ENCODE peak calls at places on chromosomes 11 and 22, in nine cellular contexts. J is Caco-2; W is CD8-positive, alpha-beta T cell; E is GM12864; F is left ventricle myocardium inferior; L is spleen; X is Peyer's patch; U is upper lobe of right lung; H is body of pancreas. N is an unnamed sample.

GRCh38 chr22:25006354-25006753 is 53.8 kb downstream of the KIAA1671 start:
- DNase-seq in J (no peak), L (no peak), X (no peak), H (no peak), E (no peak), F (no peak), U (no peak), W (no peak), N (no peak)

GRCh38 chr11:45885274-45885920 is at the start of gene MAPK8IP1:
- DNase-seq in W (peak), J (peak), L (peak), E (no peak), U (no peak), H (peak), F (peak), X (peak), N (peak)

GRCh38 chr11:28346209-28346608 is 238.0 kb downstream of the METTL15 start:
- DNase-seq in E (no peak), H (no peak), F (no peak), U (no peak), X (no peak), J (no peak), W (no peak), L (no peak), N (peak)

GRCh38 chr11:58864335-58864734 is 19.8 kb upstream of the GLYATL2 start:
- DNase-seq in W (no peak), E (no peak), J (no peak), L (no peak), U (no peak), X (no peak), H (no peak), F (no peak), N (no peak)

GRCh38 chr11:36041988-36042606 is 98.2 kb downstream of the LDLRAD3 start:
- DNase-seq in E (no peak), H (no peak), L (no peak), X (no peak), U (no peak), F (no peak), J (no peak), W (no peak), N (peak)

GRCh38 chr11:116887909-116888556 is 50.6 kb upstream of the APOA1 start:
- DNase-seq in U (no peak), E (no peak), J (no peak), L (no peak), F (peak), X (no peak), W (no peak), H (no peak), N (no peak)

GRCh38 chr22:36787594-36787993 is 11.7 kb upstream of the IFT27 start:
- DNase-seq in F (no peak), W (no peak), X (no peak), U (no peak), J (no peak), L (no peak), E (no peak), H (no peak), N (no peak)

GRCh38 chr11:36372101-36372767 is 76.1 kb downstream of the PRR5L start:
- DNase-seq in L (no peak), W (no peak), U (no peak), J (no peak), H (no peak), E (no peak), F (no peak), X (no peak), N (peak)

GRCh38 chr11:57974830-57975229 is 48.9 kb upstream of the OR9Q1 start:
- DNase-seq in F (no peak), J (no peak), X (no peak), E (no peak), L (no peak), W (no peak), U (no peak), H (no peak), N (no peak)

GRCh38 chr11:23555085-23555484 is 694.8 kb upstream of the CCDC179 start:
- DNase-seq in X (no peak), H (no peak), E (no peak), F (no peak), W (no peak), L (no peak), J (no peak), U (no peak), N (peak)

GRCh38 chr11:10856689-10857603 is 907 bp downstream of the ZBED5 start:
- DNase-seq in E (no peak), F (peak), W (no peak), X (peak), J (peak), U (no peak), H (peak), L (no peak), N (peak)

GRCh38 chr22:42473484-42474193 is 41.4 kb upstream of the NFAM1 start:
- DNase-seq in E (peak), F (no peak), J (no peak), X (no peak), U (no peak), W (no peak), H (no peak), L (no peak), N (peak)

GRCh38 chr22:49917997-49918910 is at the start of the genes ALG12 and CRELD2:
- DNase-seq in W (peak), L (peak), F (peak), J (peak), U (peak), E (peak), H (peak), X (peak), N (peak)

GRCh38 chr22:49920859-49921258 is 2.4 kb downstream of the CRELD2 start:
- DNase-seq in H (no peak), X (no peak), U (no peak), L (peak), F (no peak), E (no peak), W (no peak), J (no peak), N (no peak)

GRCh38 chr22:49916851-49917250 is 1.4 kb downstream of the ALG12 start:
- DNase-seq in L (peak), H (no peak), E (no peak), W (no peak), J (no peak), U (no peak), X (no peak), F (no peak), N (no peak)

GRCh38 chr22:49921508-49922278 is 3.3 kb downstream of the CRELD2 start:
- DNase-seq in U (no peak), L (peak), W (no peak), F (no peak), J (no peak), X (no peak), E (no peak), H (no peak), N (no peak)

DNA sequence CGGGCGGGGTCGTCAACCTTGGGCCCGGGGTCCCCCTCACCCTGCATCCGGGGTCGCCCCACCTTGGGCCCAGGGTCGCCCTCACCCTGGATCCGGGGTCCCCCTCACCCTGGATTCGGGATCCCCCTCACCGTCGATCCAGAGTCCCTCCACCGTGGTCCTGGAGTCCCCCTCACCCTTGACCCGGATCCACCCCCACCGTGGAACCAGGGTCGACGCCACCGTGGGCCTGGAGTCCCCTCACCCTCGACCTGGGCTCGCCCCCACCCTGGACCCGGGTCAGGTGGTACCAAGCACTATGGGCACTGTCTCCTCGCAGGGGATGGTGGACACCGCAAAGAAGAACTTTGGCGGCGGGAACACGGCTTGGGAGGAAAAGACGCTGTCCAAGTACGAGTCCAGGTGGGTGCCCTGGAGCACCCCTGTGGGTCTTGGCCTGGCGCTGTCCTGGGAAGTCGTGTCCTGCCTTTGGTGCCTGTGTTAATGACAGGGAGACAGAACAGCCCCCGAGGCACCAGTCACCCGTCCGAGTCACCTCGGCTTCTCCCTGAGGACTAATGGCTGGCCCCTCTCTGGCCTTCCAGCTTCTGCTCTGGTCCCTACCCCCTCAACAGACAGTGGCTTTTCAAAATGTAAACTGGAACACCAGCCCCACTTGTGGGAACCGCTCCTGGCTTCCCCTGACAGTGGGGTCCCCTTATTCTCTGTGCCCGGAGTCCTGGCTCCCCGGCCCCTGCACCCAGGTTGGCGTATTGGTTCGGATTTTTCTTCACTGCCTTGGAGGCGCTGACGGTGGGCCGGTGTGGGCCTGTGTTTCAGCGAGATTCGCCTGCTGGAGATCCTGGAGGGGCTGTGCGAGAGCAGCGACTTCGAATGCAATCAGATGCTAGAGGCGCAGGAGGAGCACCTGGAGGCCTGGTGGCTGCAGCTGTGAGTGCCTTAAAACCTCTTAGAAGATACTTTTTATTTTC is 762 bp downstream of the CRELD2 start:
- DNase-seq in X (no peak), L (peak), W (no peak), E (no peak), H (no peak), F (no peak), J (no peak), U (no peak), N (no peak)
- H3K4me3 ChIP-seq in X (peak), L (peak), W (peak), E (peak), H (peak), F (peak), J (peak), U (peak), N (peak)

GRCh38 chr22:27801197-27801615 is 350 bp downstream of the MN1 start:
- DNase-seq in H (peak), F (peak), E (no peak), L (no peak), J (no peak), W (no peak), U (peak), X (no peak), N (peak)
- TF ChIP-seq CTCF in H (no peak), F (no peak), E (no peak), L (no peak), J (no peak), W (no peak), U (no peak), X (no peak), N (no peak)

DNA sequence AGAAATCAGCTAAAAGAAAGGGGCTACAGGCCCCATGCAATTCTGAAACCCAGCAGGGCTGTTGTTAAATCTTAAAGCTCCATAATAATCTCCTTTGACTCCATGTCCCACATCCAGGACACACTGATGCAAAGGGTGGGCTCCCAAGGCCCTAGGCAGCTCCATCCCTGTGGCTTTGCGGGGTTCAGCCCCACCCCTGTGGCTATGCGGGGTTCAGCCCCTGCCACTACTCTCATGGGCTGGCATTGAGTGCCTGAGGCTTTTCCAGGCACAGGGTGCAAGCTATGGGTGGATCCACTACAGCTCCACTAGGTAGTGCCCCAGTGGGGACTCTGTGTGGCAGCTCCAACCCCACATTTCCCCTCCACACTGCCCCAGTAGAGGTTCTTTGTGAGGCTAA is 8.7 kb upstream of the ZNF280A start:
- DNase-seq in L (no peak), J (no peak), W (no peak), X (no peak), U (no peak), E (no peak), H (no peak), F (no peak), N (no peak)
- H3K4me3 ChIP-seq in L (no peak), J (no peak), W (no peak), X (no peak), U (no peak), E (no peak), H (no peak), F (no peak), N (no peak)

GRCh38 chr11:60206616-60207015 is 23.7 kb upstream of the MS4A6A start:
- DNase-seq in H (no peak), J (no peak), F (no peak), W (no peak), E (no peak), U (no peak), X (no peak), L (no peak), N (no peak)
- TF ChIP-seq CTCF in H (no peak), J (no peak), F (no peak), W (no peak), E (no peak), U (no peak), X (no peak), L (no peak), N (no peak)

GRCh38 chr11:74138572-74138971 is 32.2 kb downstream of the C2CD3 start:
- DNase-seq in H (no peak), E (no peak), J (peak), F (no peak), L (no peak), U (no peak), W (no peak), X (no peak), N (peak)
- H3K4me3 ChIP-seq in H (no peak), E (no peak), J (no peak), F (no peak), L (no peak), U (no peak), W (no peak), X (no peak), N (no peak)

GRCh38 chr22:46061431-46062231 is 84.7 kb upstream of the WNT7B start:
- DNase-seq in F (peak), L (peak), U (peak), E (no peak), H (peak), J (peak), W (no peak), X (no peak), N (no peak)
- TF ChIP-seq CTCF in F (no peak), L (no peak), U (no peak), E (no peak), H (no peak), J (no peak), W (no peak), X (no peak), N (no peak)

GRCh38 chr11:64923151-64923661 is 1.3 kb upstream of the PPP2R5B start:
- DNase-seq in L (peak), U (no peak), E (no peak), J (no peak), W (no peak), F (no peak), H (no peak), X (no peak), N (no peak)
- H3K4me3 ChIP-seq in L (no peak), U (no peak), E (no peak), J (no peak), W (no peak), F (peak), H (no peak), X (no peak), N (no peak)

GRCh38 chr11:122671270-122671906 is 15.9 kb downstream of the UBASH3B start:
- DNase-seq in J (no peak), E (no peak), H (no peak), L (no peak), W (no peak), X (no peak), F (peak), U (no peak), N (peak)
- TF ChIP-seq CTCF in J (no peak), E (no peak), H (no peak), L (no peak), W (no peak), X (no peak), F (no peak), U (no peak), N (no peak)

DNA sequence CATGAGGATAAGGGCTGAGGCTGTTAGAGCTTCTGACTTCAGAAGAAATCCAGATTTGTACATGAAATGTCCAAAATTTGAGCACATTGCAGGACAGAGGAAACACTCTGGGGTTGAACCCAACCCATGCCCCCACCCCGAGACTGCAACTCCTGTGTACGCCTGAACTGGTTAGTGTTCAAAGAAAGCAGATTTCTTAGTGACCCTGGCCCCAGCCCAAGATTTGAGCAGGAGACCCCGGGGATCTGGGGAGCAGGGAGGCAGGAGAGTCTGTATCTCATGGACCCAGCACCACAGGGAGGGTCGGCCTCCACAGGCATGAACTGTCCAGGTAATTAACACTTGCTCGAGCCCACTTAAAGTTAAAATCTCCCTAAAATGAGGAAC is 69.3 kb upstream of the WNT7B start:
- DNase-seq in J (no peak), H (no peak), U (no peak), L (peak), W (no peak), E (no peak), F (peak), X (no peak), N (no peak)
- H3K4me3 ChIP-seq in J (no peak), H (no peak), U (peak), L (no peak), W (no peak), E (no peak), F (peak), X (peak), N (no peak)

DNA sequence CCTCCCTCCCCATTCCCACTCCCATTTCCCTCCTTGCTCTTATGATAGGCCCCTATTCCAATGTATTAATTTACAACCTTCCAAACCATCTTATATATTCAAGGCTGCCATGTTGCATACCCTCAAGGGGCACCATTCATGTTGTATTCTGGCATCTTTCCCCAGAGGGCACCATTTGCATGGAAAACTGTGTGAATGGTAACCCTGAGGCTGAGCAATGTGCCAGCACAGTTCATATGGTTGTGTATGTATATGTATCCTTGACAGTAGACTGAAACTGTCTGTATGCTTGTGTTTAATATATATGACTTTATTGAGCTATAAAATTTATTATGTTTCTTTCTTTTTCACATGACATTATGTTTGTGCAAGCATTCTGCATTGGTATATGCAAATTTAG is 7.3 kb downstream of the RASSF10 start:
- DNase-seq in W (no peak), L (no peak), E (no peak), X (no peak), H (no peak), U (no peak), J (no peak), F (no peak), N (no peak)
- TF ChIP-seq CTCF in W (no peak), L (no peak), E (no peak), X (no peak), H (no peak), U (no peak), J (no peak), F (no peak), N (no peak)